ENCODE peak calls at places on chromosome 20, in six cellular contexts. P, M, R, V, U and G are unnamed samples.

GRCh38 chr20:1894471-1894950 is 696 bp upstream of the SIRPA start:
- DNase-seq in P (no peak), M (peak; percentile 45), R (peak; percentile 87), V (no peak), U (peak; percentile 59), G (peak; percentile 70)

GRCh38 chr20:44072381-44072780 is 114.6 kb downstream of the JPH2 start:
- DNase-seq in P (no peak), M (no peak), R (no peak), V (no peak), U (no peak), G (no peak)

GRCh38 chr20:10789386-10789785 is 115.6 kb upstream of the JAG1 start:
- DNase-seq in P (no peak), M (no peak), R (no peak), V (no peak), U (no peak), G (no peak)

GRCh38 chr20:39885975-39886649 is 802.9 kb downstream of the MAFB start:
- DNase-seq in P (no peak), M (peak; percentile 64), R (peak; percentile 82), V (peak; percentile 55), U (peak; percentile 88), G (no peak)

GRCh38 chr20:7285918-7286556 is 518.6 kb downstream of the BMP2 start:
- DNase-seq in P (no peak), M (peak; percentile 57), R (peak; percentile 82), V (peak; percentile 62), U (peak; percentile 75), G (no peak)

GRCh38 chr20:3786126-3786484 is 435 bp downstream of the CENPB start:
- DNase-seq in P (no peak), M (no peak), R (no peak), V (peak; percentile 77), U (peak; percentile 61), G (peak; percentile 80)

GRCh38 chr20:4661191-4661590 is 60.5 kb upstream of the PRND start:
- DNase-seq in P (peak; percentile 37), M (no peak), R (no peak), V (no peak), U (no peak), G (no peak)

GRCh38 chr20:4225778-4226177 is 210.4 kb upstream of the RNF24 start:
- DNase-seq in P (no peak), M (peak; percentile 49), R (no peak), V (no peak), U (peak; percentile 98), G (no peak)

GRCh38 chr20:35711588-35712209 is 12.5 kb downstream of the ROMO1 start:
- DNase-seq in P (no peak), M (no peak), R (no peak), V (no peak), U (no peak), G (no peak)

GRCh38 chr20:3134151-3134550 is 25.5 kb downstream of the FASTKD5 start:
- DNase-seq in P (no peak), M (no peak), R (no peak), V (no peak), U (peak; percentile 75), G (no peak)

GRCh38 chr20:54044156-54044555 is 26.2 kb downstream of the BCAS1 start:
- DNase-seq in P (no peak), M (peak; percentile 62), R (no peak), V (no peak), U (peak; percentile 51), G (no peak)

GRCh38 chr20:48932375-48932941 is 10.9 kb downstream of the ARFGEF2 start:
- DNase-seq in P (no peak), M (no peak), R (no peak), V (no peak), U (peak; percentile 44), G (no peak)
- H3K4me1 ChIP-seq in P (no peaks in the 10 kb centered on the region), M (no peaks in the 10 kb centered on the region), R (no peaks in the 10 kb centered on the region), V (peaks cover 33% of the 10 kb centered on the region), U (peaks cover 21% of the 10 kb centered on the region), G (peaks cover 72% of the 10 kb centered on the region)

DNA sequence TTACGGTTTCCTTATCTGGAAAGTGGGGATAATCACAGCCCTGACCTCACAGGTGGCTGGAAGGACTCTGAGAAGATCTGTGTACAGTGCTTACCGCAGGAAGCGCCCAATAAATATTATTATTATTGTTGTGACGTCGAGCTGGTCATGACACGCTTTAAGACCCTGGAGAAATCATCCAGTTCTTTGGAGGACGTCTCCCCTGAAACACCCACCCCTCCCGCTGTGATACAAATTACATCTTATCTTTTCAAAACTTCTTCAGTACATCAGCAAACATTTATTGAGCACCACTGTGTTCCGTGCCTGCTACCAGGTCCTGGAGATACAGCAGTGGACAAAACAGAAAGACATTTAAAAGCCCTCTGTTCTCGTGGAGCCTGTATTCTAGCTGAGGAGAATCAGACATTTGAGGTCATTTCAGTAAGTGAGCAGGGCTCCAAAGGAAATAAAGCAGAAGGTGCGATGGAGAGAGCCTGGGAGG is 118.7 kb downstream of the CEBPB start:
- DNase-seq in P (no peak), M (peak; percentile 47), R (no peak), V (no peak), U (peak; percentile 92), G (no peak)
- H3K4me1 ChIP-seq in P (no peaks in the 10 kb centered on the region), M (peaks cover 19% of the 10 kb centered on the region), R (peaks cover 4% of the 10 kb centered on the region), V (peaks cover 80% of the 10 kb centered on the region), U (peaks cover 55% of the 10 kb centered on the region), G (peaks cover 20% of the 10 kb centered on the region)

DNA sequence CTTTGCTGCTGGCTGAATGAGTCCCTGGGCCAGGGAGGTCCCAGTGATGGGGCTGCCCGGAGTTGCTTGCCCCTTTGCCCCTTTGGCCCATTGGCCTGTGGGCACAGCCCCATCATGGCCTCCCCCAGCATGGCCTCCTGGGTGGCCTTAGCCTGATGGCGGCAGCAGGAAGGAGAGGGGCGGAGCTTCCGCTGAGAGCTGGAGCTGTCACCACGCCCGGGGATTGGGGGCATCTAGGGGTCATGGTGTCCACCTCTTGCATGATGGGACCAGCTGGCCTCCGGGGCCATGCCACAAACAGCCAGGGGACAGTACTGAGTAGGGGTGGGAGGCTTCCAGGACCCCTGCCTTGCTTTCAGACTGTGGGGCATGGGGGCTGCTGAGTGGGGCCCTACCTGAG is 31.5 kb upstream of the GATA5 start:
- DNase-seq in P (no peak), M (no peak), R (no peak), V (no peak), U (no peak), G (no peak)
- H3K4me1 ChIP-seq in P (no peaks in the 10 kb centered on the region), M (no peaks in the 10 kb centered on the region), R (no peaks in the 10 kb centered on the region), V (no peaks in the 10 kb centered on the region), U (no peaks in the 10 kb centered on the region), G (no peaks in the 10 kb centered on the region)

GRCh38 chr20:47272893-47273590 is 83.5 kb downstream of the ZMYND8 start:
- DNase-seq in P (peak; percentile 68), M (peak; percentile 74), R (peak; percentile 71), V (no peak), U (peak; percentile 71), G (no peak)
- H3K4me1 ChIP-seq in P (no peaks in the 10 kb centered on the region), M (peaks cover 15% of the 10 kb centered on the region), R (no peaks in the 10 kb centered on the region), V (peaks cover 40% of the 10 kb centered on the region), U (peaks cover 20% of the 10 kb centered on the region), G (no peaks in the 10 kb centered on the region)

DNA sequence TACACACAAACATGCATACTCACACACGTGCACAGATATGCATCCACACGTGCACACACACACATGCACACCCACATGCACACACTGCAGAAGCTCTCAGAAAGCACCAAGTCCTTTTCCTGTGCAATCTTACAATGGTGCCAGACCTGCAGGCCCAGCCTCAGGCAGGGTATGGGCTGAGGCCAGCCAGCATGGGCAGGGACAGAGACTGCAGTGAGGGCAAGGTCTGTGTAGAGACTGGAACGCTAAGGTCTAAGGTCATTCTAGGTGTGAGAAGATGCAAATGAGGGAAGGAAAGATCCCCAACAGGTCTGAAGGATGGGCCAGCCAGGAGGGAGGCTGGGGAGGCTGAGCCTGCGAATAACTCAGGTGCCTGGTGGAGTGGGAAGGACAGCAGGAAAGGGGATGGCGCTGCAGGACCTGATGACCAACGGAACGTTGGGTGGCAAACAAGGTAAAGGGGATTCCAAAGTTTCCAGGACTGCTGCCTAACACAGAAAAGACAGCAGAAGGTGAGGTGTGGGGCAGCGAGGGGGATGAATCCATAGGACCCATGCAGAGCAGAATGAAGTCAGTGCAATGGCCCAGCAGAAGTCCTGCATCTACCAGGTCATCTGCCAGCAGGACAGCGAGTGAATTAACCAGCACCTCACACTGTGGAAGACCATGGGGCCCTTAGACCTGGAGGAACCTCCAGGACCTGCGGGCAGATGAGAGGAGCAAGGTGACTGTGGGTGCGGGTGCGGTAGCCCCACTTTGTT is 67.0 kb downstream of the ABHD12 start:
- DNase-seq in P (no peak), M (no peak), R (no peak), V (no peak), U (no peak), G (no peak)
- H3K4me1 ChIP-seq in P (no peaks in the 10 kb centered on the region), M (no peaks in the 10 kb centered on the region), R (no peaks in the 10 kb centered on the region), V (peaks cover 28% of the 10 kb centered on the region), U (peaks cover 15% of the 10 kb centered on the region), G (peaks cover 7% of the 10 kb centered on the region)

DNA sequence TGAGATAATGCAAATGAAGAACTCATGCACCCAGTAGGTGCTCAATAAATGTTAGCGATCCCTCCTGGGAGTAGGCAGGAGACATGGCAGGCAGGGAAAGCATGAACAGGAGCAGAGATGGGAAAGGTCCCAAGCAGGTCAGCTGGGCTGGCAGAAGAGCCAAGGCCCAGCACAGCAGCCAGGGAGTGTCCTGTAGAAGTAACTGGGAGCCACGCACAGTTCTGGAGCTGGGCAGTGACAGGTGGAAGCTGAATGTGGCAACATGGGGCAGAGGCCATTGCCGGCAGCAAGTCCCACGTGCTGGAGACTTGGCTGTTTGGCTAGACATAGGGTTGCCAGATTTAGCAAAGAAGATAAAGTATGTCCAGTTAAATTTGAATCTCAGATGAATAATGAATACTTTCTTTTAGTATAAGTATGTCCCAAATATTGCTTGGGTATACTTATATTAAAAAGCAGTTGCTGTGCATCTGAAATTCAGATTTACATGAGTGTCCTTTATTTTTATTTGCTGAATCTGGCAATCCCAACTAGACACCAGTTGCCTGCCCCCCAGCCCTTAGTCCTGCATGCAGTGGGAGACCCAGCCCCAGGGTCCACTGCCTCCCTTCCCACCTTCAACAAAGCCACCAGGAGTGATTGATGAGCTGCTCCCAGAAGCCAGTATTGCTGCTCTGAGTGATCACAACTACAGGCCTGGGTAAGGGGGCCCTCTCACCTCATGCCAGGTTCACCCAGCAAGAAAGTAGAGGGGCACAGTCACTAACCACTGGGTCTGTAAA is 3.7 kb upstream of the LPIN3 start:
- DNase-seq in P (no peak), M (no peak), R (no peak), V (no peak), U (no peak), G (no peak)
- H3K4me1 ChIP-seq in P (peaks cover 3% of the 10 kb centered on the region), M (no peaks in the 10 kb centered on the region), R (no peaks in the 10 kb centered on the region), V (peaks cover 30% of the 10 kb centered on the region), U (peaks cover 23% of the 10 kb centered on the region), G (peaks cover 17% of the 10 kb centered on the region)

GRCh38 chr20:50391444-50392137 is 118.6 kb upstream of the PTPN1 start:
- DNase-seq in P (no peak), M (no peak), R (no peak), V (no peak), U (no peak), G (no peak)
- H3K4me1 ChIP-seq in P (peaks cover 11% of the 10 kb centered on the region), M (peaks cover 3% of the 10 kb centered on the region), R (no peaks in the 10 kb centered on the region), V (peaks cover 55% of the 10 kb centered on the region), U (peaks cover 4% of the 10 kb centered on the region), G (peaks cover 19% of the 10 kb centered on the region)

DNA sequence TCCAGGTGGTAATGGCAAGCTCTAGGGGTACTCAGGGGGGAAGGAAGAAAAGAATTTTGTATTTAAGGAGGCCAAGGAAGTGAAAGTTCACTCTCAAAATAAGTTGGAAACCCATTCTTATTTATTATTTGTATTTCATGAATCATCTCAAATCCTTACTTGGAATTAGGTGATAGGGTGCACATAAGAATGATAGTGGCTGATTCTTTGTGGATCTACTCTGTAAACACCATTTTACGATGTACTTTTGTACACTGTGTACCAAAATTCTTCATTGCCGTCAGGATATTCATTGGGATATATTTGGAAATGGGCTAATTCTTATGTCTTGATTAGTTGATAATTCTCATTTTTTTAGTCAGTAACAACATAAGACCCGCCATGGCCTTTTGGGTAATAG is 179.5 kb upstream of the LAMP5 start:
- DNase-seq in P (no peak), M (no peak), R (no peak), V (no peak), U (no peak), G (no peak)
- H3K4me1 ChIP-seq in P (no peaks in the 10 kb centered on the region), M (no peaks in the 10 kb centered on the region), R (no peaks in the 10 kb centered on the region), V (no peaks in the 10 kb centered on the region), U (peaks cover 4% of the 10 kb centered on the region), G (peaks cover 22% of the 10 kb centered on the region)